ENCODE peak calls at places on chromosomes 13 and 19, in ten cellular contexts. P is cardiac fibroblast; N is tibial artery; K is substantia nigra; D is body of pancreas; J is CD4-positive, alpha-beta T cell; V is progenitor cell of endocrine pancreas; Q is DMS153; X is activated gamma-delta T cell; W is posterior cingulate gyrus. B is an unnamed sample.

GRCh38 chr13:93361703-93362102 is 135.1 kb downstream of the GPC6 start:
- DNase-seq in P (no peak), N (no peak), K (no peak), D (no peak), J (no peak), V (no peak), Q (no peak), X (no peak), W (no peak), B (no peak)

GRCh38 chr13:114339779-114340534 is 25.7 kb downstream of the CHAMP1 start:
- DNase-seq in P (peak), N (no peak), K (no peak), D (peak), J (no peak), V (no peak), Q (peak), X (no peak), W (peak), B (peak)

GRCh38 chr19:14182481-14182880 is 23.5 kb downstream of the ADGRL1 start:
- DNase-seq in P (no peak), N (no peak), K (no peak), D (no peak), J (no peak), V (no peak), Q (no peak), X (no peak), W (no peak), B (no peak)

GRCh38 chr19:38392707-38393308 is 4.3 kb downstream of the SPRED3 start:
- DNase-seq in P (peak), N (no peak), K (no peak), D (no peak), J (no peak), V (no peak), Q (no peak), X (no peak), W (no peak), B (no peak)

GRCh38 chr13:31045621-31046081 is 113.2 kb downstream of the TEX26 start:
- DNase-seq in P (peak), N (peak), K (no peak), D (peak), J (peak), V (no peak), Q (peak), X (peak), W (no peak), B (peak)

GRCh38 chr13:114049026-114049425 is 75.2 kb upstream of the C13orf46 start:
- DNase-seq in P (no peak), N (no peak), K (no peak), D (no peak), J (no peak), V (no peak), Q (no peak), X (no peak), W (no peak), B (no peak)

GRCh38 chr13:102580552-102581169 is 16.1 kb upstream of the TPP2 start:
- DNase-seq in P (peak), N (no peak), K (no peak), D (peak), J (peak), V (no peak), Q (peak), X (no peak), W (no peak), B (peak)

GRCh38 chr13:30844548-30845296 is 61.3 kb upstream of the MEDAG start:
- DNase-seq in P (no peak), N (no peak), K (no peak), D (no peak), J (no peak), V (no peak), Q (no peak), X (no peak), W (no peak), B (no peak)

GRCh38 chr13:98853791-98854191 is 101.3 kb upstream of the SLC15A1 start:
- DNase-seq in P (peak), N (no peak), K (no peak), D (no peak), J (no peak), V (no peak), Q (no peak), X (no peak), W (no peak), B (no peak)

GRCh38 chr13:106357198-106357597 is 178.3 kb downstream of the EFNB2 start:
- DNase-seq in P (peak), N (no peak), K (no peak), D (no peak), J (no peak), V (no peak), Q (no peak), X (no peak), W (no peak), B (no peak)

GRCh38 chr13:44281252-44282000 is 92.2 kb upstream of the SERP2 start:
- DNase-seq in P (no peak), N (no peak), K (no peak), D (peak), J (no peak), V (no peak), Q (no peak), X (no peak), W (no peak), B (no peak)

GRCh38 chr13:84651288-84651687 is 769.0 kb upstream of the SLITRK1 start:
- DNase-seq in P (peak), N (no peak), K (no peak), D (peak), J (no peak), V (no peak), Q (no peak), X (no peak), W (no peak), B (no peak)

GRCh38 chr19:18167975-18168645 is 5.5 kb upstream of the IFI30 start:
- DNase-seq in P (peak), N (no peak), K (no peak), D (peak), J (peak), V (no peak), Q (no peak), X (no peak), W (no peak), B (peak)

B was measured in Kasumi-1.